ENCODE peak calls at places on chromosomes 16 and 17, in five cellular contexts. D is H1, O is H9, C is mesenchymal stem cell, G is neuronal stem cell. Y is an unnamed sample.

GRCh38 chr17:49552070-49552751 is 23.5 kb upstream of the NXPH3 start:
- DNase-seq in D (no peak), O (no peak), C (no peak), G (no peak), Y (peak)

GRCh38 chr16:54152362-54153239 is 134.0 kb downstream of the IRX3 start:
- DNase-seq in D (no peak), O (no peak), C (no peak), G (no peak), Y (peak)

GRCh38 chr17:20203761-20204263 is 194.7 kb downstream of the SPECC1 start:
- DNase-seq in D (no peak), O (no peak), C (peak), G (no peak), Y (no peak)

GRCh38 chr16:52141871-52142270 is 405.1 kb downstream of the TOX3 start:
- DNase-seq in D (no peak), O (no peak), C (no peak), G (no peak), Y (no peak)

GRCh38 chr17:72120878-72121163 is at the start of gene SOX9:
- DNase-seq in D (peak), O (peak), C (peak), G (peak), Y (no peak)

GRCh38 chr16:71565812-71566700 is 10.8 kb downstream of the TAT start:
- DNase-seq in D (no peak), O (no peak), C (no peak), G (no peak), Y (no peak)

GRCh38 chr17:33983824-33984574 is 271.1 kb upstream of the CCL2 start:
- DNase-seq in D (no peak), O (peak), C (no peak), G (no peak), Y (no peak)

GRCh38 chr16:74169687-74170522 is 126.7 kb upstream of the PSMD7 start:
- DNase-seq in D (no peak), O (no peak), C (peak), G (no peak), Y (no peak)

GRCh38 chr16:3190949-3191353 is 2.9 kb downstream of the OR1F1 start:
- DNase-seq in D (no peak), O (no peak), C (no peak), G (no peak), Y (peak)

GRCh38 chr16:66473654-66474519 is 46.8 kb downstream of the BEAN1 start:
- DNase-seq in D (peak), O (no peak), C (no peak), G (no peak), Y (no peak)

GRCh38 chr16:66275795-66276428 is 90.6 kb upstream of the CDH5 start:
- DNase-seq in D (peak), O (peak), C (peak), G (no peak), Y (peak)

GRCh38 chr17:46039592-46040186 is 40.6 kb downstream of the STH start:
- DNase-seq in D (no peak), O (no peak), C (no peak), G (no peak), Y (no peak)

GRCh38 chr17:36949461-36949927 is 740 bp downstream of the AATF start:
- DNase-seq in D (no peak), O (no peak), C (no peak), G (no peak), Y (peak)

GRCh38 chr16:86773339-86773715 is 195.0 kb downstream of the FOXL1 start:
- DNase-seq in D (no peak), O (no peak), C (no peak), G (no peak), Y (no peak)

GRCh38 chr17:39352986-39353385 is 48.4 kb downstream of the FBXL20 start:
- DNase-seq in D (no peak), O (no peak), C (no peak), G (no peak), Y (no peak)

GRCh38 chr17:47077576-47077975 is 98.5 kb upstream of the RPRML start:
- DNase-seq in D (no peak), O (no peak), C (peak), G (no peak), Y (peak)

GRCh38 chr16:55480228-55480655 is 1.2 kb downstream of the MMP2 start:
- DNase-seq in D (peak), O (peak), C (peak), G (no peak), Y (peak)

GRCh38 chr16:59179446-59180082 is 445.4 kb upstream of the GOT2 start:
- DNase-seq in D (no peak), O (no peak), C (peak), G (no peak), Y (no peak)

GRCh38 chr17:57954421-57955182 is 610 bp downstream of the CUEDC1 start:
- DNase-seq in D (peak), O (peak), C (peak), G (peak), Y (no peak)

GRCh38 chr17:64282753-64283080 is 19.7 kb upstream of the TEX2 start:
- DNase-seq in D (no peak), O (no peak), C (no peak), G (no peak), Y (no peak)

GRCh38 chr16:86676216-86676800 is 98.0 kb downstream of the FOXL1 start:
- DNase-seq in D (no peak), O (no peak), C (peak), G (no peak), Y (no peak)

GRCh38 chr16:71499775-71500364 is 10.7 kb upstream of the ZNF19 start:
- DNase-seq in D (peak), O (peak), C (peak), G (peak), Y (peak)

GRCh38 chr17:40148527-40148926 is 8.2 kb downstream of the CASC3 start:
- DNase-seq in D (no peak), O (no peak), C (no peak), G (no peak), Y (no peak)

GRCh38 chr17:46916211-46916610 is 6.7 kb upstream of the GOSR2 start:
- DNase-seq in D (no peak), O (no peak), C (no peak), G (no peak), Y (peak)

GRCh38 chr17:27323538-27324212 is 29.8 kb downstream of the WSB1 start:
- DNase-seq in D (peak), O (peak), C (peak), G (no peak), Y (peak)

GRCh38 chr17:2939714-2940351 is 123.6 kb downstream of the OR1D5 start:
- DNase-seq in D (no peak), O (peak), C (no peak), G (no peak), Y (no peak)

GRCh38 chr16:12661656-12662172 is 142.0 kb downstream of the CPPED1 start:
- DNase-seq in D (peak), O (peak), C (peak), G (peak), Y (peak)

GRCh38 chr16:56551796-56552738 is 12.8 kb upstream of the MT4 start:
- DNase-seq in D (no peak), O (no peak), C (no peak), G (no peak), Y (no peak)

GRCh38 chr17:31820691-31821435 is 38.2 kb downstream of the COPRS start:
- DNase-seq in D (no peak), O (no peak), C (no peak), G (no peak), Y (no peak)

GRCh38 chr16:27272076-27272475 is 3.5 kb upstream of the NSMCE1 start:
- DNase-seq in D (no peak), O (no peak), C (no peak), G (no peak), Y (no peak)

GRCh38 chr17:72592242-72592966 is 471.6 kb downstream of the SOX9 start:
- DNase-seq in D (peak), O (peak), C (peak), G (peak), Y (peak)

GRCh38 chr16:83698964-83699363 is 108.8 kb upstream of the HSBP1 start:
- DNase-seq in D (no peak), O (no peak), C (no peak), G (no peak), Y (no peak)

GRCh38 chr17:82932146-82933005 is 92.6 kb upstream of the ZNF750 start:
- DNase-seq in D (no peak), O (no peak), C (no peak), G (no peak), Y (no peak)

GRCh38 chr17:45225051-45225700 is 3.5 kb downstream of the FMNL1 start:
- DNase-seq in D (no peak), O (peak), C (no peak), G (no peak), Y (no peak)

DNA sequence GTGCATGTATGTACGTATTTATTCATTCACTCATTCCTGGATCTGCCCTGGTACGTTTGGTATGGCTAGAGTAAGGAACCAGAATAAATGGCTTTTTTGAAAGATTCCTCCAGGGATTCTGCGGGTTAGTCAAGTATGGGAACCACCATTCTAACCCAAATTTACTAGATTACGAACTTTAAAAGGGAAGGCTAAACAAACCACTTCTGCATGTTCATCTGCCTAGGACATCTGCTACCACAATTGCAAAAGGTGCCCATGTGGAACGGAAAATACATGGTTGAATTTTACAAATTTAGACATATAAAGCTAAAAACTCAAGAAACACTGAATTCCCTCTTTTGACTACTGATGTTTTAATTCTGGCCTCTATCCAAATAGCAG is 22.1 kb downstream of the CYTH1 start:
- DNase-seq in D (no peak), O (no peak), C (no peak), G (no peak), Y (no peak)
- H2BK12ac ChIP-seq in D (no peak), O (no peak), C (no peak), G (no peak), Y (no peak)

DNA sequence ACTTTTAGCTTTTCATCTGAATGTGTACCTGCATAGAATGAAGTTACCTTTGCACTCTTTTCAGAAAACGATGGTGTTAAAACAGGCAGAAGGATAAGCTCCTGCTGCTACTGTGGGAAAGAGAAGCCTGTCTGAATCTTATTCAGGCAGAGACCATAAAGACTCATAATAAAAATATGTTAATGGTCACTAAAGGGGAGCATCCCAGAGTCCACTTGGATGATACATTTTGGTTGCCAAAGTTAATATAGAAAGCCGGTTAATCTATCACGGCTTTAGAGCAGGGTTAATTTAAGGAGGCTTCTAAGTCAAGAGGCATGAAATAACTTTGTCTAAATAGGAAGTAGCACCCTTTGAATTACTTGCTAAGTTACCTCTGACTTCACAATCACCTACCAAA is 2.9 kb downstream of the MARCHF10 start:
- DNase-seq in D (no peak), O (no peak), C (no peak), G (no peak), Y (peak)
- H2BK12ac ChIP-seq in D (no peak), O (no peak), C (no peak), G (no peak), Y (peak)

GRCh38 chr16:24998201-24998600 is 17.0 kb downstream of the ARHGAP17 start:
- DNase-seq in D (no peak), O (no peak), C (no peak), G (no peak), Y (no peak)
- H2BK12ac ChIP-seq in D (no peak), O (no peak), C (no peak), G (no peak), Y (no peak)

DNA sequence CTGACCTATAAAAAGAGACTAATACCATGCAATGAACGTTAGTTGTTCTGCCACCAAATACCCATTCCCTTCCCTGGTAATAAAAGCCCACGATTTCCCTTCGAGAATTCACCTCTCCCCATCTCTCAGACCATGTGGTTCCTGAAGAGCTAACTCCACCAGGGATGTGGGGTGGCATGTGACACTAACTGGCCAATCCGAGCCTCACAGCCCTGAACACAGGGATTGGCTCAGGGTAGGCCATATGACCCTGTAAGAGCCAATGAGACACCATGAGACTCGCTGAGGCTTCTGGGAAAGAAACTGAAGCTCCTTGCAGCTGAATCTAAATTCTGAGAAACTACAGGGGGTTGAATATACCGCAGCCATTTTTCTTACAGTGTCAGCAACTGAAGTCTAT is 21.1 kb downstream of the HELZ start:
- DNase-seq in D (no peak), O (no peak), C (no peak), G (no peak), Y (no peak)
- H2BK12ac ChIP-seq in D (no peak), O (no peak), C (no peak), G (no peak), Y (no peak)

GRCh38 chr16:57966986-57967385 is 3.9 kb downstream of the CNGB1 start:
- DNase-seq in D (no peak), O (no peak), C (no peak), G (no peak), Y (no peak)
- H2BK12ac ChIP-seq in D (no peak), O (no peak), C (no peak), G (no peak), Y (no peak)

GRCh38 chr16:50479771-50480170 is 68.4 kb upstream of the NKD1 start:
- DNase-seq in D (no peak), O (no peak), C (no peak), G (no peak), Y (no peak)
- H2BK12ac ChIP-seq in D (no peak), O (no peak), C (no peak), G (no peak), Y (no peak)

GRCh38 chr16:22969567-22969966 is 155.6 kb downstream of the HS3ST2 start:
- DNase-seq in D (no peak), O (no peak), C (no peak), G (no peak), Y (no peak)
- H2BK12ac ChIP-seq in D (no peak), O (no peak), C (no peak), G (no peak), Y (no peak)

Y was measured in trophoblast cell.